ENCODE peak calls at places on chromosomes 16 and 17, in eight cellular contexts. V, R, J, P, W, X, Y and M are unnamed samples.
A peak's percentile ranks its signal among the peaks of the same experiment; 100 is the strongest.

GRCh38 chr16:51755039-51755501 is 604.0 kb upstream of the SALL1 start:
- DNase-seq in V (no peak), R (no peak), J (no peak), P (no peak), W (no peak), X (no peak), Y (no peak), M (no peak)

GRCh38 chr17:33381201-33381600 is 88.1 kb upstream of the ASIC2 start:
- DNase-seq in V (no peak), R (peak; percentile 19), J (peak; percentile 37), P (no peak), W (no peak), X (no peak), Y (no peak), M (no peak)

GRCh38 chr17:40060887-40061480 is 1.8 kb upstream of the THRA start:
- DNase-seq in V (no peak), R (no peak), J (no peak), P (no peak), W (no peak), X (no peak), Y (no peak), M (no peak)

GRCh38 chr16:65660390-65660789 is 538.5 kb upstream of the CDH11 start:
- DNase-seq in V (no peak), R (no peak), J (peak; percentile 85), P (no peak), W (peak; percentile 48), X (no peak), Y (no peak), M (no peak)

GRCh38 chr17:15922586-15922985 is 22.3 kb upstream of the ADORA2B start:
- DNase-seq in V (no peak), R (no peak), J (no peak), P (no peak), W (no peak), X (no peak), Y (no peak), M (no peak)

GRCh38 chr16:31480851-31481250 is 2.1 kb upstream of the SLC5A2 start:
- DNase-seq in V (peak; percentile 5), R (no peak), J (no peak), P (no peak), W (peak; percentile 27), X (no peak), Y (no peak), M (no peak)

GRCh38 chr17:58786586-58787295 is 31.1 kb downstream of the PPM1E start:
- DNase-seq in V (peak; percentile 27), R (no peak), J (peak; percentile 15), P (peak; percentile 28), W (peak; percentile 75), X (no peak), Y (no peak), M (peak; percentile 16)

GRCh38 chr17:740240-741055 is 8.1 kb downstream of the TLCD3A start:
- DNase-seq in V (no peak), R (no peak), J (no peak), P (no peak), W (no peak), X (no peak), Y (peak; percentile 79), M (no peak)

GRCh38 chr17:41178341-41178740 is 320 bp upstream of the KRTAP4-2 start:
- DNase-seq in V (peak; percentile 65), R (no peak), J (peak; percentile 46), P (no peak), W (peak; percentile 38), X (no peak), Y (no peak), M (no peak)

GRCh38 chr17:64152428-64153125 is 22.6 kb upstream of the ERN1 start:
- DNase-seq in V (no peak), R (no peak), J (no peak), P (no peak), W (no peak), X (no peak), Y (no peak), M (no peak)

GRCh38 chr17:4594406-4595349 is 10.3 kb downstream of the SMTNL2 start:
- DNase-seq in V (no peak), R (peak; percentile 79), J (no peak), P (no peak), W (no peak), X (peak; percentile 17), Y (no peak), M (no peak)

GRCh38 chr17:64213995-64214507 is 49.0 kb downstream of the TEX2 start:
- DNase-seq in V (no peak), R (no peak), J (no peak), P (no peak), W (no peak), X (no peak), Y (no peak), M (no peak)

GRCh38 chr16:21283521-21284289 is 5.6 kb upstream of the CRYM start:
- DNase-seq in V (no peak), R (peak; percentile 84), J (peak; percentile 46), P (no peak), W (peak; percentile 36), X (no peak), Y (no peak), M (no peak)

GRCh38 chr16:88685156-88686061 is 898 bp downstream of the SNAI3 start:
- DNase-seq in V (peak; percentile 58), R (no peak), J (peak; percentile 76), P (peak; percentile 69), W (peak; percentile 68), X (no peak), Y (peak; percentile 40), M (no peak)

GRCh38 chr17:65050438-65050837 is 6.1 kb downstream of the GNA13 start:
- DNase-seq in V (no peak), R (no peak), J (no peak), P (no peak), W (no peak), X (no peak), Y (no peak), M (no peak)

GRCh38 chr17:44417553-44417952 is 28.1 kb upstream of the ITGA2B start:
- DNase-seq in V (peak; percentile 82), R (no peak), J (peak; percentile 14), P (no peak), W (peak; percentile 80), X (no peak), Y (no peak), M (peak; percentile 24)

GRCh38 chr17:63954402-63955063 is 18.2 kb downstream of the SCN4A start:
- DNase-seq in V (no peak), R (no peak), J (no peak), P (no peak), W (no peak), X (no peak), Y (peak; percentile 36), M (no peak)

GRCh38 chr17:43784628-43785101 is 4.4 kb downstream of the CFAP97D1 start:
- DNase-seq in V (peak; percentile 64), R (no peak), J (peak; percentile 80), P (no peak), W (peak; percentile 91), X (no peak), Y (no peak), M (no peak)

GRCh38 chr17:77420804-77421634 is 280.2 kb downstream of the SEC14L1 start:
- DNase-seq in V (peak; percentile 90), R (peak; percentile 69), J (peak; percentile 79), P (no peak), W (peak; percentile 85), X (no peak), Y (peak; percentile 91), M (peak; percentile 97)

GRCh38 chr16:67043420-67043819 is 14.5 kb downstream of the CBFB start:
- DNase-seq in V (no peak), R (no peak), J (no peak), P (no peak), W (no peak), X (no peak), Y (no peak), M (no peak)

GRCh38 chr17:39209317-39210092 is 9.4 kb downstream of the RPL19 start:
- DNase-seq in V (no peak), R (peak; percentile 66), J (peak; percentile 62), P (no peak), W (peak; percentile 46), X (no peak), Y (peak; percentile 21), M (no peak)

GRCh38 chr16:71630808-71631207 is 4.8 kb downstream of the MARVELD3 start:
- DNase-seq in V (no peak), R (no peak), J (no peak), P (no peak), W (no peak), X (no peak), Y (no peak), M (no peak)

GRCh38 chr16:8999800-9000199 is 36.1 kb upstream of the USP7 start:
- DNase-seq in V (no peak), R (no peak), J (no peak), P (no peak), W (no peak), X (no peak), Y (no peak), M (no peak)

GRCh38 chr17:7259555-7259889 is 2.8 kb downstream of the CLDN7 start:
- DNase-seq in V (no peak), R (no peak), J (no peak), P (no peak), W (no peak), X (no peak), Y (no peak), M (no peak)

GRCh38 chr17:82921426-82921825 is 81.6 kb upstream of the ZNF750 start:
- DNase-seq in V (no peak), R (no peak), J (no peak), P (no peak), W (no peak), X (no peak), Y (no peak), M (no peak)

GRCh38 chr16:83717308-83717707 is 90.5 kb upstream of the HSBP1 start:
- DNase-seq in V (peak; percentile 25), R (no peak), J (no peak), P (no peak), W (no peak), X (no peak), Y (no peak), M (no peak)